ENCODE peak calls at places on chromosomes 7 and 10, in six cellular contexts. D is activated naive CD4-positive, alpha-beta T cell treated with anti-CD3 and anti-CD28 coated beads for 36 hours; B is Caki2; G is lower leg skin; V is RWPE2; R is NCI-H1092 treated with DMSO at 0.1 percent for 48 hours. L is an unnamed sample.
A peak's percentile ranks its signal among the peaks of the same experiment; 100 is the strongest.

GRCh38 chr7:125406111-125406510 is 476.5 kb upstream of the POT1 start:
- DNase-seq in V (no peak), B (no peak), D (no peak), R (no peak), G (no peak), L (no peak)

GRCh38 chr7:117025891-117026290 is 72.6 kb downstream of the ST7 start:
- DNase-seq in V (no peak), D (no peak), R (no peak), G (no peak), B (no peak), L (no peak)

GRCh38 chr10:77949167-77949566 is 22.6 kb upstream of the DLG5 start:
- DNase-seq in G (no peak), D (no peak), B (peak; percentile 31), V (peak; percentile 96), R (no peak), L (no peak)

GRCh38 chr7:44796034-44796503 is 412 bp upstream of the PPIA start:
- DNase-seq in R (peak; percentile 72), B (peak; percentile 83), D (peak; percentile 65), V (no peak), G (no peak), L (no peak)

GRCh38 chr7:2771274-2771711 is 72.8 kb downstream of the GNA12 start:
- DNase-seq in G (no peak), V (no peak), B (no peak), R (no peak), D (no peak), L (no peak)

GRCh38 chr7:131076711-131077170 is 250.9 kb upstream of the MKLN1 start:
- DNase-seq in R (no peak), V (no peak), B (no peak), G (no peak), D (no peak), L (no peak)

GRCh38 chr10:32938554-32939061 is 19.4 kb downstream of the ITGB1 start:
- DNase-seq in V (no peak), R (peak; percentile 4), G (no peak), D (no peak), B (no peak), L (no peak)

GRCh38 chr7:36955730-36956129 is 231.4 kb upstream of the AOAH start:
- DNase-seq in R (no peak), B (no peak), D (no peak), V (no peak), G (no peak), L (no peak)

GRCh38 chr10:20890491-20891337 is 6.4 kb downstream of the NEBL start:
- DNase-seq in B (peak; percentile 19), R (no peak), V (no peak), D (no peak), G (no peak), L (no peak)

GRCh38 chr10:29119374-29119773 is 169.5 kb upstream of the LYZL1 start:
- DNase-seq in B (no peak), G (no peak), V (no peak), D (peak; percentile 26), R (no peak), L (no peak)

GRCh38 chr7:156962145-156962544 is 12.6 kb downstream of the NOM1 start:
- DNase-seq in B (no peak), D (no peak), G (peak; percentile 75), V (no peak), R (no peak), L (no peak)

GRCh38 chr10:3452683-3453388 is 280.3 kb upstream of the PITRM1 start:
- DNase-seq in R (no peak), D (no peak), B (no peak), V (no peak), G (no peak), L (no peak)

GRCh38 chr10:921471-922414 is 9.8 kb downstream of the LARP4B start:
- DNase-seq in B (peak; percentile 50), G (no peak), D (no peak), R (no peak), V (no peak), L (no peak)

GRCh38 chr7:130887182-130888016 is 153.4 kb upstream of the KLF14 start:
- DNase-seq in G (no peak), B (peak; percentile 81), V (no peak), R (no peak), D (no peak), L (no peak)

GRCh38 chr7:65235586-65235985 is 138.1 kb upstream of the ZNF92 start:
- DNase-seq in B (no peak), D (no peak), G (no peak), R (no peak), V (no peak), L (no peak)

GRCh38 chr10:120017731-120018130 is 125.2 kb downstream of the SEC23IP start:
- DNase-seq in R (no peak), V (no peak), B (no peak), D (no peak), G (no peak), L (no peak)

GRCh38 chr7:214410-215212 is 22.2 kb downstream of the FAM20C start:
- DNase-seq in B (peak; percentile 47), G (no peak), D (no peak), R (no peak), V (no peak), L (no peak)